ENCODE peak calls at places on chromosome 2, in four cellular contexts. L is stimulated activated CD4-positive, alpha-beta T cell treated with anti-CD3 and anti-CD28 coated beads, Interleukin-2, amount 100 ng/mL, for 24 hours; S is ELF-1; Q is fibroblast of the aortic adventitia. Z is an unnamed sample.

GRCh38 chr2:110639972-110640371 is 37.9 kb downstream of the BUB1 start:
- DNase-seq in L (no peak), S (no peak), Q (no peak), Z (no peak)

GRCh38 chr2:165662720-165663119 is 131.3 kb downstream of the GALNT3 start:
- DNase-seq in L (no peak), S (no peak), Q (no peak), Z (no peak)

GRCh38 chr2:94861308-94862152 is 9.7 kb upstream of the TEKT4 start:
- DNase-seq in L (no peak), S (peak), Q (no peak), Z (peak)

GRCh38 chr2:204664708-204665121 is 119.4 kb downstream of the PARD3B start:
- DNase-seq in L (no peak), S (no peak), Q (peak), Z (no peak)

GRCh38 chr2:101759162-101759561 is 61.7 kb downstream of the MAP4K4 start:
- DNase-seq in L (no peak), S (peak), Q (peak), Z (no peak)

GRCh38 chr2:201806442-201806841 is at the start of gene CDK15:
- DNase-seq in L (no peak), S (no peak), Q (peak), Z (peak)

GRCh38 chr2:237629739-237630138 is 2.4 kb downstream of the LRRFIP1 start:
- DNase-seq in L (no peak), S (no peak), Q (peak), Z (no peak)

GRCh38 chr2:176817061-176817565 is 395.5 kb upstream of the HNRNPA3 start:
- DNase-seq in L (no peak), S (peak), Q (no peak), Z (no peak)

GRCh38 chr2:62145478-62146100 is 50.3 kb upstream of the B3GNT2 start:
- DNase-seq in L (no peak), S (no peak), Q (no peak), Z (no peak)

Z was measured in sigmoid colon.